ENCODE peak calls at places on chromosomes 16 and 17, in seven cellular contexts. O is AG04449, U is GM12865, C is foreskin fibroblast, G is body of pancreas, W is fibroblast of pulmonary artery, J is uterus. S is an unnamed sample.

GRCh38 chr17:10613775-10614513 is 43.2 kb downstream of the MYH3 start:
- DNase-seq in O (no peak), U (no peak), C (peak; percentile 58), G (no peak), W (peak; percentile 17), J (no peak), S (no peak)

GRCh38 chr16:52964290-52964689 is 88.4 kb downstream of the CHD9NB start:
- DNase-seq in O (no peak), U (no peak), C (peak; percentile 1), G (no peak), W (no peak), J (no peak), S (no peak)

GRCh38 chr16:55393976-55394375 is 70.0 kb downstream of the IRX6 start:
- DNase-seq in O (no peak), U (no peak), C (no peak), G (no peak), W (no peak), J (no peak), S (no peak)

GRCh38 chr17:79930786-79931516 is 91.7 kb upstream of the CBX4 start:
- DNase-seq in O (no peak), U (peak; percentile 26), C (no peak), G (no peak), W (no peak), J (no peak), S (no peak)

GRCh38 chr17:9991351-9991750 is 86.3 kb upstream of the RCVRN start:
- DNase-seq in O (no peak), U (no peak), C (no peak), G (no peak), W (no peak), J (no peak), S (no peak)

GRCh38 chr17:28862497-28862896 is 7.7 kb downstream of the ERAL1 start:
- DNase-seq in O (no peak), U (no peak), C (no peak), G (no peak), W (no peak), J (no peak), S (no peak)

GRCh38 chr17:78791840-78792709 is 10.0 kb upstream of the CYTH1 start:
- DNase-seq in O (no peak), U (no peak), C (no peak), G (no peak), W (no peak), J (no peak), S (no peak)

GRCh38 chr16:84198401-84198800 is 7.4 kb downstream of the ADAD2 start:
- DNase-seq in O (no peak), U (no peak), C (peak; percentile 40), G (no peak), W (peak; percentile 54), J (no peak), S (no peak)

GRCh38 chr17:71689782-71690181 is 431.0 kb upstream of the SOX9 start:
- DNase-seq in O (no peak), U (no peak), C (no peak), G (no peak), W (no peak), J (no peak), S (no peak)

GRCh38 chr16:84138824-84139627 is 6.0 kb downstream of the HSDL1 start:
- DNase-seq in O (no peak), U (peak; percentile 89), C (peak; percentile 62), G (no peak), W (peak; percentile 24), J (no peak), S (no peak)

GRCh38 chr17:27846042-27846655 is 45.8 kb upstream of the NOS2 start:
- DNase-seq in O (no peak), U (no peak), C (no peak), G (no peak), W (no peak), J (no peak), S (no peak)

GRCh38 chr16:57775661-57776469 is 26.4 kb downstream of the KIFC3 start:
- DNase-seq in O (no peak), U (peak; percentile 49), C (peak; percentile 28), G (peak; percentile 74), W (no peak), J (no peak), S (no peak)

GRCh38 chr17:76354747-76355310 is 1.1 kb upstream of the PRPSAP1 start:
- DNase-seq in O (no peak), U (no peak), C (no peak), G (no peak), W (no peak), J (no peak), S (no peak)

GRCh38 chr16:84883301-84883700 is 63.5 kb downstream of the CRISPLD2 start:
- DNase-seq in O (no peak), U (no peak), C (peak; percentile 55), G (no peak), W (no peak), J (no peak), S (no peak)

DNA sequence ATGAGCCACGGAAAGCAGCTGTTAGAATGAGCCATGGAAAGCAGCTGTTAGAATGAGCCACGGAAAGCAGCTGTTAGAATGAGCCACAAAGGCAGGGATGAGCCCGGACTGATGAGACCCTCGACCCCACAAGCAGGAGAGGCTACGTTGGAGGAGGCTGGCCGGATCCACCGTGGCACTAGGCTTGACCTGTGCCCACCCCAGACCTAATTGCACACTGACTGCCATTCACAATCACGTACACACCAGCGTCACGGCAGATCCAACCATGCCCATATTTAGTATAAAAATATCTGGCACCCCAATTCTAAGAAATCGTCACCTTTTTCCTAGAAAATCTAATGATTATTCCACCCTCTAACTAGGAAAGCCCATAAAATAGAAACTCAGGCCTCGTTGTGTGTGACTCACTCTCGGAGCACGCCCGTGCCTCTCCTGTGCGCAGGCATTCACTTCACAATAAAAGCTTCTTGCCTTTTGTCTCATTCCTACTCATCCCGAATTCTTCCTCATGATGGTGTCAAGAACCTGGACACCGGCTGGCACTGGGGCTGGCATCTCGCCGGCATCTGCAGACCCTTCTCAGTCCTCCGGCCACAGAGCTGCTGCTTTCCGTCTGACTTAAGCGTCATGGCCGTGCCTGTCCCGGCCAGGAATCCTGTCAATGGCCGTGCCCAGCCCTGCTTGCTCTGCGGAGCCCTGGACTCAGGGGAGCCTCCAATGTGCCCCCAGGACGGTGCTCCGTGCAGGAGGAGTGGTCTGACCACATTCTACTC is 5.5 kb upstream of the SECTM1 start:
- DNase-seq in O (no peak), U (no peak), C (peak; percentile 85), G (peak; percentile 55), W (peak; percentile 70), J (peak; percentile 75), S (peak; percentile 71)
- H3K4me3 ChIP-seq in O (peak overlapping the region; percentile 12), U (no peak overlapping the region), C (peak overlapping the region; percentile 47), G (no peak overlapping the region), W (peak overlapping the region; percentile 26), J (peak overlapping the region; percentile 34), S (peak overlapping the region; percentile 30)

GRCh38 chr17:48022906-48023305 is 14.7 kb downstream of the COPZ2 start:
- DNase-seq in O (no peak), U (no peak), C (no peak), G (no peak), W (no peak), J (no peak), S (no peak)

GRCh38 chr17:48021964-48022363 is 15.6 kb downstream of the COPZ2 start:
- DNase-seq in O (no peak), U (no peak), C (no peak), G (no peak), W (no peak), J (no peak), S (no peak)

GRCh38 chr17:48025040-48025903 is 12.3 kb downstream of the COPZ2 start:
- DNase-seq in O (peak; percentile 79), U (peak; percentile 98), C (peak; percentile 98), G (peak; percentile 99), W (peak; percentile 97), J (peak; percentile 95), S (peak; percentile 89)

GRCh38 chr17:48024149-48025039 is 13.2 kb downstream of the COPZ2 start:
- DNase-seq in O (no peak), U (peak; percentile 50), C (peak; percentile 65), G (peak; percentile 29), W (no peak), J (peak; percentile 30), S (no peak)

DNA sequence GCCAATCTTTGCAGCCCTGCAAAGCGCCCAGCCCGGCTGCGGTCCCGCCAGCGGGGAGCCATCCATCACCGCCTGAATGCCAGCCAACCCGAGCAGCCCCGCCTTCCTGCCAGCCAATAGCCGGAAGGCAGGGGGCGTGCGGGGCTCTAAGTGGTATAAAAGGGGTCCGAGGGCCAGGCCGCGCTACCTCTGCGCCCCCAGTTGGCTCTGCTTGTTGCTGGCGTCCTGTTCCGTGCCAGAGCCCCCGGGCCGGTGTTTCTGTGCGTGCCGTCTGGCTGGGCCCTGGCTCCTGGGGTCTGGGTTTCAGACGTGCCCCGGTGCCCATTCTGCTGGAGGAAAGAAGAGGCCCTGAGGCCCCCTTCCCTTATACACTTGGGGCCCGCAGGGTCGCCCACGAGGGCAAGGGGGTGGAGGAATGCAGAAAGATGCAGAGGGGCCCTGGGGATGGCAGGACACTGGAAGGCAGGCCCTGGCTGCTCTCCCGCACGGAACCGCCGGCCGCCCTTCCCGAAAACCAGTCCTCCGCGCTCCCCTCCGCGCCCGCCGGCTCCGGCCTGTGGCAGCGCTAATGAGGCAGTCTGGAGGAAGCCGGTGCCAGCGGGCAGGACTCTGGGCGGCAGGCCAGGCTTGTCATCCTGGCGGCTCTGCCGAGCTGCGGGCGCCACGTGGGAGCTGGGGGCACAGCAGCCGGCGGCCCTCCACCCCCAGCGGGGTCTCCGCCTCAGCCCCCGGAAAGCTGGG is 14.0 kb downstream of the COPZ2 start:
- DNase-seq in O (no peak), U (peak; percentile 30), C (peak; percentile 92), G (peak; percentile 96), W (peak; percentile 50), J (peak; percentile 58), S (no peak)
- TF ChIP-seq CTCF in O (peak; percentile 56), U (no peak), C (peak; percentile 4), G (peak; percentile 17), W (no peak), J (peak; percentile 33), S (no peak)

GRCh38 chr17:81392909-81393654 is 2.2 kb upstream of the BAHCC1 start:
- DNase-seq in O (no peak), U (no peak), C (peak; percentile 53), G (no peak), W (no peak), J (no peak), S (no peak)
- H3K4me3 ChIP-seq in O (peak overlapping the region; percentile 60), U (no peak overlapping the region), C (peak overlapping the region; percentile 58), G (peak overlapping the region; percentile 40), W (peak overlapping the region; percentile 63), J (peak overlapping the region; percentile 87), S (peak overlapping the region; percentile 67)

DNA sequence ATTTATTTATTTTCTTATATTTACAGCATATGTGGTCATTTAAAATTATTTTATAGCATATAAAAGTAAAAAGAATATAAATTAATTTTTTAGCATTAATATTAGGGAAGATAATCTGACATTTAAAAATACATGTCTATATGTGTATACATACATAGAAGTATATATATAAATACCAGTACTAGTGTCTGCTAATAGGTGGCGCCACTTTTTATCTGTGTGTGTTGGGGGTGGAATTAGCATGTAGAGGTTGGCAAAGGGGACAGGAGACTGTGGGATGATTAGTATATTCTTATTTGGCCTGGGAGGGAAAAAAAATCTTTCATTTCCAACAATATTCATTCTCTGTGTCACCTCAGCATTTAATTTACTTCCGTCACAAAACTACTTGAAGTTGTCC is 359.1 kb downstream of the WWOX start:
- DNase-seq in O (no peak), U (no peak), C (no peak), G (no peak), W (no peak), J (no peak), S (no peak)
- TF ChIP-seq CTCF in O (no peak), U (no peak), C (no peak), G (no peak), W (no peak), J (no peak), S (no peak)

GRCh38 chr16:11160676-11161115 is 95.3 kb downstream of the SOCS1 start:
- DNase-seq in O (no peak), U (no peak), C (no peak), G (no peak), W (no peak), J (no peak), S (no peak)
- H3K4me3 ChIP-seq in O (no peak overlapping the region), U (no peak overlapping the region), C (no peak overlapping the region), G (no peak overlapping the region), W (no peak overlapping the region), J (no peak overlapping the region), S (no peak overlapping the region)